ENCODE peak calls at places on chromosome 22, in eight cellular contexts. One of them, this sample, is unnamed.
A peak's percentile ranks its signal among the peaks of the same experiment; 100 is the strongest.

GRCh38 chr22:30325065-30325720 is 1.5 kb downstream of the TBC1D10A start:
- DNase-seq in naive thymus-derived CD8-positive, alpha-beta T cell: no peak
- DNase-seq in PC-9: peak; percentile 53
- DNase-seq in stimulated activated CD4-positive, alpha-beta T cell treated with anti-CD3 and anti-CD28 coated beads, Interleukin-4, amount 100 ng/mL, for 24 hours: no peak
- DNase-seq in astrocyte of the spinal cord: peak; percentile 60
- DNase-seq in A172: peak; percentile 89
- DNase-seq in NCI-H460: peak; percentile 16
- DNase-seq in activated naive CD4-positive, alpha-beta T cell: no peak
- DNase-seq in this sample: no peak

GRCh38 chr22:37544955-37545702 is 15.2 kb upstream of the CDC42EP1 start:
- DNase-seq in naive thymus-derived CD8-positive, alpha-beta T cell: peak; percentile 39
- DNase-seq in PC-9: peak; percentile 87
- DNase-seq in stimulated activated CD4-positive, alpha-beta T cell treated with anti-CD3 and anti-CD28 coated beads, Interleukin-4, amount 100 ng/mL, for 24 hours: peak; percentile 61
- DNase-seq in astrocyte of the spinal cord: peak; percentile 58
- DNase-seq in A172: peak; percentile 65
- DNase-seq in NCI-H460: peak; percentile 55
- DNase-seq in activated naive CD4-positive, alpha-beta T cell: peak; percentile 40
- DNase-seq in this sample: no peak

GRCh38 chr22:17586831-17587440 is 23.6 kb downstream of the SLC25A18 start:
- DNase-seq in naive thymus-derived CD8-positive, alpha-beta T cell: no peak
- DNase-seq in PC-9: no peak
- DNase-seq in stimulated activated CD4-positive, alpha-beta T cell treated with anti-CD3 and anti-CD28 coated beads, Interleukin-4, amount 100 ng/mL, for 24 hours: no peak
- DNase-seq in astrocyte of the spinal cord: no peak
- DNase-seq in A172: no peak
- DNase-seq in NCI-H460: no peak
- DNase-seq in activated naive CD4-positive, alpha-beta T cell: no peak
- DNase-seq in this sample: no peak

GRCh38 chr22:39625554-39626537 is 55.3 kb downstream of the CACNA1I start:
- DNase-seq in naive thymus-derived CD8-positive, alpha-beta T cell: no peak
- DNase-seq in PC-9: no peak
- DNase-seq in stimulated activated CD4-positive, alpha-beta T cell treated with anti-CD3 and anti-CD28 coated beads, Interleukin-4, amount 100 ng/mL, for 24 hours: no peak
- DNase-seq in astrocyte of the spinal cord: no peak
- DNase-seq in A172: no peak
- DNase-seq in NCI-H460: no peak
- DNase-seq in activated naive CD4-positive, alpha-beta T cell: no peak
- DNase-seq in this sample: no peak

GRCh38 chr22:22201185-22201924 is 43.2 kb upstream of the VPREB1 start:
- DNase-seq in naive thymus-derived CD8-positive, alpha-beta T cell: peak; percentile 32
- DNase-seq in PC-9: no peak
- DNase-seq in stimulated activated CD4-positive, alpha-beta T cell treated with anti-CD3 and anti-CD28 coated beads, Interleukin-4, amount 100 ng/mL, for 24 hours: peak; percentile 67
- DNase-seq in astrocyte of the spinal cord: no peak
- DNase-seq in A172: peak; percentile 14
- DNase-seq in NCI-H460: peak; percentile 23
- DNase-seq in activated naive CD4-positive, alpha-beta T cell: peak; percentile 38
- DNase-seq in this sample: no peak

GRCh38 chr22:29479417-29480261 is at the start of gene NEFH:
- DNase-seq in naive thymus-derived CD8-positive, alpha-beta T cell: no peak
- DNase-seq in PC-9: no peak
- DNase-seq in stimulated activated CD4-positive, alpha-beta T cell treated with anti-CD3 and anti-CD28 coated beads, Interleukin-4, amount 100 ng/mL, for 24 hours: no peak
- DNase-seq in astrocyte of the spinal cord: no peak
- DNase-seq in A172: no peak
- DNase-seq in NCI-H460: no peak
- DNase-seq in activated naive CD4-positive, alpha-beta T cell: no peak
- DNase-seq in this sample: no peak

GRCh38 chr22:31583861-31584485 is 78.0 kb downstream of the PISD start:
- DNase-seq in naive thymus-derived CD8-positive, alpha-beta T cell: no peak
- DNase-seq in PC-9: no peak
- DNase-seq in stimulated activated CD4-positive, alpha-beta T cell treated with anti-CD3 and anti-CD28 coated beads, Interleukin-4, amount 100 ng/mL, for 24 hours: no peak
- DNase-seq in astrocyte of the spinal cord: peak; percentile 43
- DNase-seq in A172: no peak
- DNase-seq in NCI-H460: peak; percentile 49
- DNase-seq in activated naive CD4-positive, alpha-beta T cell: no peak
- DNase-seq in this sample: no peak

GRCh38 chr22:19035474-19036228 is 86.6 kb downstream of the DGCR2 start:
- DNase-seq in naive thymus-derived CD8-positive, alpha-beta T cell: no peak
- DNase-seq in PC-9: no peak
- DNase-seq in stimulated activated CD4-positive, alpha-beta T cell treated with anti-CD3 and anti-CD28 coated beads, Interleukin-4, amount 100 ng/mL, for 24 hours: no peak
- DNase-seq in astrocyte of the spinal cord: no peak
- DNase-seq in A172: no peak
- DNase-seq in NCI-H460: no peak
- DNase-seq in activated naive CD4-positive, alpha-beta T cell: no peak
- DNase-seq in this sample: no peak

GRCh38 chr22:49197500-49197899 is 630.2 kb downstream of the BRD1 start:
- DNase-seq in naive thymus-derived CD8-positive, alpha-beta T cell: no peak
- DNase-seq in PC-9: no peak
- DNase-seq in stimulated activated CD4-positive, alpha-beta T cell treated with anti-CD3 and anti-CD28 coated beads, Interleukin-4, amount 100 ng/mL, for 24 hours: no peak
- DNase-seq in astrocyte of the spinal cord: no peak
- DNase-seq in A172: no peak
- DNase-seq in NCI-H460: no peak
- DNase-seq in activated naive CD4-positive, alpha-beta T cell: no peak
- DNase-seq in this sample: no peak

GRCh38 chr22:35264986-35265385 is 7.7 kb downstream of the HMGXB4 start:
- DNase-seq in naive thymus-derived CD8-positive, alpha-beta T cell: no peak
- DNase-seq in PC-9: no peak
- DNase-seq in stimulated activated CD4-positive, alpha-beta T cell treated with anti-CD3 and anti-CD28 coated beads, Interleukin-4, amount 100 ng/mL, for 24 hours: no peak
- DNase-seq in astrocyte of the spinal cord: no peak
- DNase-seq in A172: no peak
- DNase-seq in NCI-H460: no peak
- DNase-seq in activated naive CD4-positive, alpha-beta T cell: no peak
- DNase-seq in this sample: no peak

GRCh38 chr22:38727530-38728451 is 22.0 kb downstream of the GTPBP1 start:
- DNase-seq in naive thymus-derived CD8-positive, alpha-beta T cell: no peak
- DNase-seq in PC-9: no peak
- DNase-seq in stimulated activated CD4-positive, alpha-beta T cell treated with anti-CD3 and anti-CD28 coated beads, Interleukin-4, amount 100 ng/mL, for 24 hours: no peak
- DNase-seq in astrocyte of the spinal cord: no peak
- DNase-seq in A172: no peak
- DNase-seq in NCI-H460: no peak
- DNase-seq in activated naive CD4-positive, alpha-beta T cell: no peak
- DNase-seq in this sample: no peak

GRCh38 chr22:46178755-46179505 is 28.6 kb downstream of the PPARA start:
- DNase-seq in naive thymus-derived CD8-positive, alpha-beta T cell: no peak
- DNase-seq in PC-9: no peak
- DNase-seq in stimulated activated CD4-positive, alpha-beta T cell treated with anti-CD3 and anti-CD28 coated beads, Interleukin-4, amount 100 ng/mL, for 24 hours: no peak
- DNase-seq in astrocyte of the spinal cord: no peak
- DNase-seq in A172: no peak
- DNase-seq in NCI-H460: no peak
- DNase-seq in activated naive CD4-positive, alpha-beta T cell: no peak
- DNase-seq in this sample: no peak

GRCh38 chr22:31646186-31647019 is 15.6 kb downstream of the PISD start:
- DNase-seq in naive thymus-derived CD8-positive, alpha-beta T cell: no peak
- DNase-seq in PC-9: peak; percentile 70
- DNase-seq in stimulated activated CD4-positive, alpha-beta T cell treated with anti-CD3 and anti-CD28 coated beads, Interleukin-4, amount 100 ng/mL, for 24 hours: peak; percentile 71
- DNase-seq in astrocyte of the spinal cord: peak; percentile 95
- DNase-seq in A172: peak; percentile 97
- DNase-seq in NCI-H460: no peak
- DNase-seq in activated naive CD4-positive, alpha-beta T cell: no peak
- DNase-seq in this sample: no peak

GRCh38 chr22:17786435-17787158 is 12.3 kb upstream of the BID start:
- DNase-seq in naive thymus-derived CD8-positive, alpha-beta T cell: no peak
- DNase-seq in PC-9: no peak
- DNase-seq in stimulated activated CD4-positive, alpha-beta T cell treated with anti-CD3 and anti-CD28 coated beads, Interleukin-4, amount 100 ng/mL, for 24 hours: no peak
- DNase-seq in astrocyte of the spinal cord: peak; percentile 49
- DNase-seq in A172: no peak
- DNase-seq in NCI-H460: no peak
- DNase-seq in activated naive CD4-positive, alpha-beta T cell: no peak
- DNase-seq in this sample: no peak

GRCh38 chr22:50711446-50712340 is 26.3 kb upstream of the ACR start:
- DNase-seq in naive thymus-derived CD8-positive, alpha-beta T cell: no peak
- DNase-seq in PC-9: no peak
- DNase-seq in stimulated activated CD4-positive, alpha-beta T cell treated with anti-CD3 and anti-CD28 coated beads, Interleukin-4, amount 100 ng/mL, for 24 hours: no peak
- DNase-seq in astrocyte of the spinal cord: no peak
- DNase-seq in A172: no peak
- DNase-seq in NCI-H460: no peak
- DNase-seq in activated naive CD4-positive, alpha-beta T cell: no peak
- DNase-seq in this sample: no peak

GRCh38 chr22:37249946-37250345 is 5.9 kb upstream of the RAC2 start:
- DNase-seq in naive thymus-derived CD8-positive, alpha-beta T cell: no peak
- DNase-seq in PC-9: no peak
- DNase-seq in stimulated activated CD4-positive, alpha-beta T cell treated with anti-CD3 and anti-CD28 coated beads, Interleukin-4, amount 100 ng/mL, for 24 hours: no peak
- DNase-seq in astrocyte of the spinal cord: no peak
- DNase-seq in A172: no peak
- DNase-seq in NCI-H460: no peak
- DNase-seq in activated naive CD4-positive, alpha-beta T cell: no peak
- DNase-seq in this sample: no peak

GRCh38 chr22:29768052-29768680 is 997 bp downstream of the UQCR10 start:
- DNase-seq in naive thymus-derived CD8-positive, alpha-beta T cell: no peak
- DNase-seq in PC-9: no peak
- DNase-seq in stimulated activated CD4-positive, alpha-beta T cell treated with anti-CD3 and anti-CD28 coated beads, Interleukin-4, amount 100 ng/mL, for 24 hours: no peak
- DNase-seq in astrocyte of the spinal cord: no peak
- DNase-seq in A172: no peak
- DNase-seq in NCI-H460: no peak
- DNase-seq in activated naive CD4-positive, alpha-beta T cell: no peak
- DNase-seq in this sample: no peak

GRCh38 chr22:45844949-45845613 is 131.9 kb downstream of the WNT7B start:
- DNase-seq in naive thymus-derived CD8-positive, alpha-beta T cell: no peak
- DNase-seq in PC-9: no peak
- DNase-seq in stimulated activated CD4-positive, alpha-beta T cell treated with anti-CD3 and anti-CD28 coated beads, Interleukin-4, amount 100 ng/mL, for 24 hours: no peak
- DNase-seq in astrocyte of the spinal cord: peak; percentile 18
- DNase-seq in A172: no peak
- DNase-seq in NCI-H460: no peak
- DNase-seq in activated naive CD4-positive, alpha-beta T cell: no peak
- DNase-seq in this sample: no peak

GRCh38 chr22:35685731-35686130 is 31.9 kb upstream of the APOL5 start:
- DNase-seq in naive thymus-derived CD8-positive, alpha-beta T cell: no peak
- DNase-seq in PC-9: no peak
- DNase-seq in stimulated activated CD4-positive, alpha-beta T cell treated with anti-CD3 and anti-CD28 coated beads, Interleukin-4, amount 100 ng/mL, for 24 hours: no peak
- DNase-seq in astrocyte of the spinal cord: no peak
- DNase-seq in A172: no peak
- DNase-seq in NCI-H460: no peak
- DNase-seq in activated naive CD4-positive, alpha-beta T cell: no peak
- DNase-seq in this sample: no peak

GRCh38 chr22:24290459-24290858 is 19.8 kb downstream of the SPECC1L start:
- DNase-seq in naive thymus-derived CD8-positive, alpha-beta T cell: no peak
- DNase-seq in PC-9: no peak
- DNase-seq in stimulated activated CD4-positive, alpha-beta T cell treated with anti-CD3 and anti-CD28 coated beads, Interleukin-4, amount 100 ng/mL, for 24 hours: no peak
- DNase-seq in astrocyte of the spinal cord: no peak
- DNase-seq in A172: no peak
- DNase-seq in NCI-H460: no peak
- DNase-seq in activated naive CD4-positive, alpha-beta T cell: no peak
- DNase-seq in this sample: no peak

GRCh38 chr22:29231971-29232959 is 26.6 kb downstream of the EMID1 start:
- DNase-seq in naive thymus-derived CD8-positive, alpha-beta T cell: no peak
- DNase-seq in PC-9: no peak
- DNase-seq in stimulated activated CD4-positive, alpha-beta T cell treated with anti-CD3 and anti-CD28 coated beads, Interleukin-4, amount 100 ng/mL, for 24 hours: no peak
- DNase-seq in astrocyte of the spinal cord: no peak
- DNase-seq in A172: no peak
- DNase-seq in NCI-H460: no peak
- DNase-seq in activated naive CD4-positive, alpha-beta T cell: no peak
- DNase-seq in this sample: no peak

GRCh38 chr22:48459259-48459658 is 1368.4 kb downstream of the BRD1 start:
- DNase-seq in naive thymus-derived CD8-positive, alpha-beta T cell: no peak
- DNase-seq in PC-9: no peak
- DNase-seq in stimulated activated CD4-positive, alpha-beta T cell treated with anti-CD3 and anti-CD28 coated beads, Interleukin-4, amount 100 ng/mL, for 24 hours: no peak
- DNase-seq in astrocyte of the spinal cord: no peak
- DNase-seq in A172: no peak
- DNase-seq in NCI-H460: no peak
- DNase-seq in activated naive CD4-positive, alpha-beta T cell: no peak
- DNase-seq in this sample: no peak

This sample was measured in CD4-positive, CD25-positive, alpha-beta regulatory T cell.